ENCODE peak calls at places on chromosomes 12 and 14, in four cellular contexts. X is AG04450, N is hepatocyte, F is fibroblast of lung. I is an unnamed sample. For H3K27me3, the result is how much of the 10 kb centered on the place peaks cover.

GRCh38 chr12:112851024-112851777 is 55.6 kb upstream of the OAS1 start:
- DNase-seq in F (no peak), N (no peak), X (no peak), I (no peak)

GRCh38 chr12:52246720-52247621 is 13.9 kb downstream of the KRT7 start:
- DNase-seq in N (peak), F (peak), X (no peak), I (no peak)

GRCh38 chr14:35877276-35877675 is 51.1 kb downstream of the BRMS1L start:
- DNase-seq in F (peak), N (peak), X (no peak), I (no peak)

GRCh38 chr12:115983226-115983798 is 294.2 kb downstream of the MED13L start:
- DNase-seq in X (no peak), N (no peak), F (no peak), I (no peak)

GRCh38 chr14:54652890-54653201 is 85.9 kb downstream of the SAMD4A start:
- DNase-seq in X (no peak), F (no peak), N (no peak), I (no peak)

GRCh38 chr12:11969437-11970154 is 101.1 kb upstream of the BCL2L14 start:
- DNase-seq in F (no peak), N (no peak), X (no peak), I (no peak)

GRCh38 chr12:51714666-51715065 is 123.6 kb downstream of the SCN8A start:
- DNase-seq in F (peak), N (no peak), X (no peak), I (peak)

GRCh38 chr14:73634333-73634833 is 10.4 kb upstream of the DNAL1 start:
- DNase-seq in N (peak), X (no peak), F (peak), I (no peak)

GRCh38 chr12:121400332-121401139 is 618 bp downstream of the RNF34 start:
- DNase-seq in N (peak), X (no peak), F (peak), I (no peak)

GRCh38 chr12:66516133-66516532 is 162.7 kb downstream of the GRIP1 start:
- DNase-seq in N (no peak), X (no peak), F (peak), I (no peak)

GRCh38 chr12:119340604-119341003 is 6.1 kb downstream of the CCDC60 start:
- DNase-seq in X (no peak), F (no peak), N (no peak), I (no peak)

GRCh38 chr12:119338593-119339363 is 4.2 kb downstream of the CCDC60 start:
- DNase-seq in N (no peak), X (no peak), F (no peak), I (no peak)

DNA sequence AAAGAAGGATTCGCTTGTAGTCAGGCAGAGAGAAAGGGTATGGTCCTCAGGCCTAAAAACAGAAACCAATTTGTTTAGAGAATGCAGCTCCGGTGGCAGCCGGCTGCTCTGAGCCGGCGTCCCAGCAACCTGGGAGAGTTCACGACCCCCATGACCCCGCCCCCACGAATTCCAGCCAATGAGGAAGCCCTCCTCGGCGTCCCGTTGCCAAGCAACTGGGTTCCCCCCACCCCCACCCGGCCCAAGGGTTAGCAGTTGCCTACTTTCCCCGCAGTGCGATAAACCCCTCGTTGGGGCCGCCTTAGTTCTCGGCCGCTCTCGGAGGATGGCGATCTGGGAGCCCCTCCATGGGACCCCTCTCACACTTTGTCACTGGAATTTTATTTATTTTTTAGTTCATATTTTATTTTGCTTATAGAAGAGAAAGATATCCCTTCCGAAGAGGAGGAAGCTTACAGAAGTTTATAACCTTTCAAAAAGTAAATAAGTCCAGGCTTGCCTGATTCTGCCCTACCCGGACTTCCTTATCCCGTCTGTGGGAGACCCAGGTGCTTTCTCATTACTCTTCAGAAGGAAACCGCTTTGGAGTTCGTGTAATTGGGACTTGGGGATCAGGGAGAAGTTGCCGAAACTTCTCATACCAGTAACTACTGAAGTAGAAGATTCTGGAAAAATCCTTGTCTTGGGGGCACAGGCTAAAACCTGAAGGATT is at the start of gene CCDC60:
- DNase-seq in X (no peak), F (no peak), N (peak), I (no peak)
- H3K4me3 ChIP-seq in X (no peak), F (no peak), N (no peak), I (no peak)

DNA sequence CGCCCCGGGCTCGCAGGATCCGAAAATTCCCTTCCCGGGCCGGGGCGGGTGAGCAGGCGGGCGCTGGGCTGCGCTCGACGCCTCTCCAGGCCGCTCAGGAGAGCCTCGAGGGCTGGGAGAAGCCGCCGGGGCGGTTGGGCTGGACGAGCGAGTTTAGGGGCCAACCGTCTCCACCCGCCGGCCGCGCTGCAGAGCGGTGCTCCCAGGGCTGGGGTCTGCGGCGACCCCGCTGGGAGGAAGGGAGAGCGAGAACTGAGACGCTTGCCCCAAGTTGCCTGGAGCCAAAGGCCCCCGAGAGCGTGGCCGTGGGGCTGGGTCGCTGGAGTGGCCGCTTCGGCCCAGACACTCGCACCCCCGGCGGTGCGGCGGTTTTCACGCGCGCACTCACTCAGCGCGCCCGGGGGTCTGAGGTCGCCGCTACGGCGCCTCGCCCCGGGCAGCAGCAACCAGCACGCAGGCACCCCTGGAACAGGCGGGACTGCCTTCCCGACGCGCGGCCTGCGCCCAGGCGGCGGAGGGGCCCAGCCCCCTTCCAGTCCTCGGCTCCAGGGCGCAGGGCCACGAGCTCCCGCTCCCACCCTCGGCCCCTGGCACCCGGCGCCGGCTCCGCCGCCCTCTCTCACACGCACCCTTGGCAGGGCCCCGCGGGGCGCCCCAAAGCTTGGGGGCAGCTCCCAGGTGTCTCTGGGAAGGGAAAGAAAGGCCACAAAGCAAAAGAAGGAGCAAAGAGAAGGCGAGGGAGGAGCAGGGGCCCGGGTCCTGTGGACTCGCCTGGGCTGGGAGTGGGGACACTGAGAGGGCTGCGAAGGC is 586 bp upstream of the EFS start:
- DNase-seq in F (peak), X (no peak), N (peak), I (no peak)
- TF ChIP-seq CTCF in F (no peak), X (no peak), N (no peak), I (no peak)

DNA sequence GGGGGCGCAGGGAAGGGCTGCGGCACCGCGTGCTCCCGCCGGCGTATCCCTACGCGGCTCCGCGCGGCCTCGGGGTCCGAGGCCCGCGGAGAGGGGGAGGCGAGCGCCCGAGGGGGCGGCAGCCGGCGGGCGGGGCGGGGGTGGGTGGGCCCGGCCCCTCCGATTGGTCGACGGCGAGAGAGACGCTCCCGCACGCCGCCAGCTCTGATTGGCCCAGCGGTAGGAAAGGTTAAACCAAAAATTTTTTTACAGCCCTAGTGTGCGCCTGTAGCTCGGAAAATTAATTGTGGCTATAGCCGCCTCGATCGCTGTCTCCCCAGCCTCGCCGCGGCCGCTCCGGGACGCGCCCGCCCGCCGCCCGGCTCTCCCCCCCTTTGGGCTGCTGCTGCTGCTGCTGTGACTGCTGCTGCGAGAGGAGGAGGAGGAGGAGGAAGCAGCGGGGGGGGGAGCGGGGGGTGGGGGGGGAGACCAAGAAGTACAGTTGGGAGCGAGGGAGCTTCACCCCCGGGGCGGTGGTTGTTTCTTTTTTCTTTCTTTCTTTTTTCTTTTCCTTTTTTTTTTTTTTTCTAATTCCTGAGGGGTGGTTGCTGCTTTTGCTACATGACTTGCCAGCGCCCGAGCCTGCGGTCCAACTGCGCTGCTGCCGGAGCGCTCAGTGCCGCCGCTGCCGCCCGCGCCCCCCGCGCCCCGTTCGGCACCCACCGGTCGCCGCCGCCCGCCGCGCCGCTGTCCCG is at the start of gene FOXG1:
- DNase-seq in X (no peak), F (peak), N (no peak), I (no peak)
- H3K27me3 ChIP-seq in X (half or more), F (half or more), N (half or more), I (under half)

GRCh38 chr14:95185452-95186392 is 28.4 kb upstream of the DICER1 start:
- DNase-seq in N (no peak), F (peak), X (no peak), I (no peak)

GRCh38 chr14:95190346-95190840 is 33.1 kb upstream of the DICER1 start:
- DNase-seq in N (no peak), F (peak), X (no peak), I (no peak)

GRCh38 chr14:95190857-95191256 is 33.5 kb upstream of the DICER1 start:
- DNase-seq in N (no peak), X (no peak), F (no peak), I (no peak)

GRCh38 chr14:95189400-95190162 is 32.3 kb upstream of the DICER1 start:
- DNase-seq in F (peak), X (no peak), N (peak), I (no peak)

DNA sequence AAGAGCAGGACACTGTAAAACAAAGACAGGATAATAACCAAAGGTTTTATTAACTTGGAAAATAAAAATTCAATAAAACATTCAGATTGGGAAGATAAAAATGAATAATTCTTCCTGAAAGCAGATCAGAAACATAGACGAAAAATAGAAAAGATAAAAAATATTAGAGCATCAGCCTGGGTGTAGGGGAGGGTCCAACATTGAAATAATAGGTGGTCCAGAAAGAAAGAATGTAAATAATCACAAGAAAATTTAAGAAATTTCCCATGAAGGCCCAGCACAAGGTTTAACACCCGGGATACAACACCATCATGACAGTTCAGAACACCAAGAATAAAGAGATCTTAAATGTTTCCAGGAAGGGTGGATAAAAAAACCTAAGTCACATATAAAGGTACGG is 31.0 kb upstream of the DICER1 start:
- DNase-seq in F (no peak), N (no peak), X (no peak), I (no peak)
- H3K4me3 ChIP-seq in F (no peak), N (no peak), X (no peak), I (no peak)

GRCh38 chr14:92991536-92991935 is 68.6 kb downstream of the CHGA start:
- DNase-seq in X (no peak), N (no peak), F (no peak), I (no peak)
- TF ChIP-seq CTCF in X (no peak), N (no peak), F (no peak), I (no peak)

GRCh38 chr12:14850929-14851663 is 7.8 kb upstream of the ART4 start:
- DNase-seq in X (no peak), N (no peak), F (no peak), I (no peak)
- H3K27me3 ChIP-seq in X (under half), N (under half), F (under half), I (under half)

I was measured in BJ.